ENCODE peak calls at places on chromosome 15, in ten cellular contexts. M, G, F, S, Z, E, J, A, P and N are unnamed samples.

GRCh38 chr15:85381850-85382751 is 1.7 kb downstream of the AKAP13 start:
- DNase-seq in M (peak; percentile 24), G (no peak), F (no peak), S (no peak), Z (no peak), E (no peak), J (no peak), A (peak; percentile 58), P (peak; percentile 56), N (no peak)

GRCh38 chr15:40048155-40048792 is 9.3 kb upstream of the SRP14 start:
- DNase-seq in M (peak; percentile 53), G (peak; percentile 67), F (no peak), S (no peak), Z (no peak), E (peak; percentile 39), J (no peak), A (no peak), P (no peak), N (peak; percentile 73)

GRCh38 chr15:75625542-75626347 is at the start of gene SNUPN:
- DNase-seq in M (peak; percentile 94), G (peak; percentile 95), F (peak; percentile 95), S (peak; percentile 94), Z (peak; percentile 68), E (peak; percentile 94), J (peak; percentile 94), A (peak; percentile 93), P (peak; percentile 84), N (peak; percentile 94)

GRCh38 chr15:31304736-31305365 is 21.8 kb upstream of the KLF13 start:
- DNase-seq in M (no peak), G (no peak), F (no peak), S (peak; percentile 29), Z (no peak), E (peak; percentile 43), J (no peak), A (peak; percentile 28), P (no peak), N (peak; percentile 67)

GRCh38 chr15:49282366-49282765 is 112.3 kb downstream of the GALK2 start:
- DNase-seq in M (no peak), G (no peak), F (no peak), S (peak; percentile 86), Z (no peak), E (no peak), J (no peak), A (peak; percentile 83), P (peak; percentile 54), N (no peak)

GRCh38 chr15:58065445-58066041 is at the start of gene ALDH1A2:
- DNase-seq in M (peak; percentile 21), G (peak; percentile 4), F (peak; percentile 10), S (peak; percentile 37), Z (no peak), E (no peak), J (peak; percentile 26), A (no peak), P (no peak), N (no peak)

GRCh38 chr15:69931159-69931558 is 166.6 kb downstream of the TLE3 start:
- DNase-seq in M (no peak), G (no peak), F (no peak), S (no peak), Z (no peak), E (no peak), J (no peak), A (no peak), P (no peak), N (peak; percentile 48)

GRCh38 chr15:77839970-77840609 is 207.4 kb upstream of the LINGO1 start:
- DNase-seq in M (no peak), G (no peak), F (no peak), S (no peak), Z (no peak), E (no peak), J (no peak), A (no peak), P (no peak), N (no peak)

GRCh38 chr15:95990833-95991232 is 339.7 kb upstream of the NR2F2 start:
- DNase-seq in M (no peak), G (peak; percentile 42), F (no peak), S (peak; percentile 5), Z (no peak), E (no peak), J (no peak), A (no peak), P (no peak), N (no peak)

DNA sequence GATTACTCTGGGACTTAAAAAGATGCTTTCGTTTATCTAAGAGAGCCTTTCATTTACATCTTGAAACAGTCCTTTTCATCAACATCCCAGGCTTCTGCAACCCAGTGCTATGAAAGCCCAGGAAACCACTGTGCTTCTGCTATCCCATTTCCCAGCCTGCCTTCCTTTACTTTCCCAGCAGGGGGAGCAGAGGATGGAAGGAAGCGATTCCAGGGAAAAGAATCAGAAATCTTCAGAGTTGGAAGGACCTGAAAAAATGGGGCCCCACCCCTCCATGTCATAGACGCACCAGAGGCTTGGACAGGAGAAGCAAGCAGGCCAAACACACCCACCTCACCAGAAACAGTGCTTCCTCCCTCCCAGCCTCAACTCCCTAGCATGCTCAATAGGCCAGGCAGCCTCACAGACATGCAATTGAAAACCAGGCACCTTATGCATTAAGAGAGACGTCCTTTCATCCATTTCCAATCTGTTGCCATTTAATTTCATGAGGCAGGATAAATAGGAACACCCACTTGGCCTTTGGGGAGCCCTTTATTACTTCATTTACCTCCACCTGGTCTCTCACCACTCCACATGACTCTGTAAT is 584.1 kb downstream of the NTRK3 start:
- DNase-seq in M (no peak), G (no peak), F (no peak), S (peak; percentile 61), Z (peak; percentile 17), E (peak; percentile 2), J (peak; percentile 29), A (peak; percentile 55), P (peak; percentile 6), N (no peak)
- TF ChIP-seq CTCF in M (no peak), G (no peak), F (peak; percentile 47), S (peak; percentile 88), Z (peak; percentile 66), E (no peak), J (peak; percentile 73), A (peak; percentile 85), P (peak; percentile 52), N (peak; percentile 59)

GRCh38 chr15:68578175-68578959 is 426 bp upstream of the CORO2B start:
- DNase-seq in M (peak; percentile 80), G (no peak), F (peak; percentile 83), S (peak; percentile 77), Z (no peak), E (peak; percentile 79), J (peak; percentile 66), A (peak; percentile 57), P (peak; percentile 63), N (peak; percentile 90)
- TF ChIP-seq CTCF in M (peak; percentile 49), G (no peak), F (peak; percentile 42), S (peak; percentile 36), Z (peak; percentile 21), E (peak; percentile 15), J (peak; percentile 55), A (peak; percentile 52), P (peak; percentile 25), N (peak; percentile 68)

DNA sequence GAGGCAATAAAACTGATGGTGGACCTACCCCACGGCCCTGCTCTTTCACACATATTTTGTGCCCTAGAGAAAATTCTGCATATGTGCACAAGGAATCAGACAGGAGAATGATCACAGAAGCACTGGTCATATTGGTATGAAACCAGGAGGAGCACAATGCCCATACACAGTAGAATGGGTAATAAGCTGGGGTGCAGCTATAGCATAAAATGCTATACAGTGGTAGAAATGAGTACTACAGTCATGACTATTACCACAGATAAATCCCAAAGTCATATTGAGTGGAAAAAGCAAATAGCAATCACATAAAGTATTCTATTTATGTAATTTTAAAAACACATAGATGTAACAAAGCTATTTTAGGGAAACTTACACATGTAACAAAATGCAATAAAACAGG is 175.9 kb upstream of the SLC24A5 start:
- DNase-seq in M (no peak), G (no peak), F (no peak), S (no peak), Z (no peak), E (no peak), J (no peak), A (no peak), P (no peak), N (no peak)
- TF ChIP-seq CTCF in M (no peak), G (no peak), F (no peak), S (peak; percentile 3), Z (no peak), E (no peak), J (no peak), A (no peak), P (no peak), N (peak; percentile 5)

DNA sequence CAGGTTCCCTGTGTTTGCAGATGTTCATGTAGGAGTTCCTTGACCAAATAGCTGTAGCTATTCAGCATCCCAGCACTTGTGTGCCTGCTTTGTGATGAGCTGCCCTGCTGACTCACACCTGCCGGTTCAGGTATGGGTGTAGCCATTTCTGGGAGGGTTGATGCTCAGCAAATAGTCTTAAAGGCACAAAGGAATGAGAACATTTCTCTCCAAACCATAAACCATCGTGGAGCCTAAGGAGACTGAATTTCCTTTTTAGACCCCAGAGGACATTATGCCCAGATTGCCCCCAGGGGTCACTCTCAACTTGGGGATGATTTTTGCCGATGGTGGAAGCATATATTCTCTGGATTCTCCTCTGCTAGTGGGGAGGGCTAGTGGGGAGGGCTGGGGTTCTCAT is 80.6 kb downstream of the ADAMTSL3 start:
- DNase-seq in M (no peak), G (no peak), F (no peak), S (peak; percentile 18), Z (no peak), E (no peak), J (no peak), A (peak; percentile 23), P (peak; percentile 10), N (no peak)
- TF ChIP-seq CTCF in M (no peak), G (peak; percentile 56), F (no peak), S (peak; percentile 24), Z (peak; percentile 39), E (no peak), J (no peak), A (peak; percentile 51), P (peak; percentile 40), N (no peak)

DNA sequence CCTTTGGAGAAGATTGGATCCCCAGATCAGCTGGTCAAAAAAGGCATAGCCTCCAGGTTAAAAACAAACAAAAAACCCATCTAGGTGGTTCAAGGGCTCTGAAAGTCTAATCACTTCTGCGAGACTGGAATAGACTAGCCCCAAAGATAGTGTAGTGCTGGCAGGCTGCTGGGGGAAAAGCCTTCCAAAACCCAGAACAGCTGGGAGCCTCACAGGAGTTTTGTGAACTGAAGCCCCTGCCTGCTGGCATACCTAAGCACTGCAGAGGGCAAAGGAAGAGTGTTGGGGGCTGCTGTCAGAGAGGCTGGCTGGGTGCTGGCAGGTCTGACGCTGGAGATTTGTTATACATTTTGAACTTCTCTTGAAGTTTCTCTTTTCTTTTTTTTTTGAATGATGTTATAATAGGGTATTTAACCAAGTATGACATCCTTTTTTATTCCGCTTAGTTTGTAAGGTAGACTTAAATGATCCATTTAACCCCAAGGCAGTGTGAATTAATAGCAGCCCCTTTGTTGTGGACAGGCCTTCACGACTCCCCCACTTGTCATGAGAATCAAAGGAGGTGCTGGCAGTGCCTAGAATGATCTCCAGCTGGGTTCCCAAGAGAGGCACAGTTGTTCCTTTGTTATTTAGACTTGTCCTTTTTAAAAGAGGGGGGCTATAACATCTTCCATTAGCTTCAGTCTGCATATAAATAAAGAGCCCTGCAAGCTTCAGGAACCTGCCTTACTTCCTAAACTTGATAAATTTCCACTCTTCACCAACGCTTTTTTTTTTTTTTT is 53.9 kb downstream of the CRTC3 start:
- DNase-seq in M (no peak), G (no peak), F (no peak), S (no peak), Z (no peak), E (peak; percentile 36), J (no peak), A (no peak), P (no peak), N (no peak)
- TF ChIP-seq CTCF in M (no peak), G (no peak), F (no peak), S (no peak), Z (no peak), E (no peak), J (no peak), A (no peak), P (no peak), N (no peak)